ENCODE peak calls at places on chromosomes 12 and 14, in seven cellular contexts. M is GDM1, L is cardiac muscle cell, T is T1000, U is AG08395, E is M059J, B is AG08396. H is an unnamed sample.
A peak's percentile ranks its signal among the peaks of the same experiment; 100 is the strongest.

GRCh38 chr14:38948576-38948975 is 154.5 kb downstream of the SEC23A start:
- DNase-seq in M (no peak), L (no peak), T (no peak), U (no peak), E (no peak), B (no peak), H (no peak)

GRCh38 chr12:9049520-9050133 is 60.3 kb downstream of the KLRG1 start:
- DNase-seq in M (no peak), L (peak; percentile 56), T (no peak), U (peak; percentile 31), E (peak; percentile 44), B (peak; percentile 34), H (peak; percentile 71)

GRCh38 chr14:70804556-70805162 is 4.7 kb downstream of the MAP3K9 start:
- DNase-seq in M (no peak), L (peak; percentile 29), T (no peak), U (no peak), E (no peak), B (peak; percentile 35), H (no peak)

GRCh38 chr14:88255196-88255595 is 67.9 kb downstream of the KCNK10 start:
- DNase-seq in M (no peak), L (no peak), T (no peak), U (no peak), E (no peak), B (no peak), H (no peak)

GRCh38 chr14:31122098-31122611 is 85.4 kb downstream of the HECTD1 start:
- DNase-seq in M (no peak), L (no peak), T (no peak), U (no peak), E (no peak), B (no peak), H (no peak)

GRCh38 chr12:57214398-57214781 is 2.2 kb upstream of the NXPH4 start:
- DNase-seq in M (peak; percentile 52), L (peak; percentile 76), T (peak; percentile 22), U (peak; percentile 52), E (peak; percentile 54), B (peak; percentile 75), H (peak; percentile 67)

GRCh38 chr12:31922341-31923062 is 36.7 kb upstream of the RESF1 start:
- DNase-seq in M (no peak), L (no peak), T (peak; percentile 45), U (no peak), E (peak; percentile 70), B (no peak), H (peak; percentile 39)

GRCh38 chr12:18942669-18943068 is 186.9 kb upstream of the PLEKHA5 start:
- DNase-seq in M (no peak), L (no peak), T (no peak), U (no peak), E (no peak), B (no peak), H (no peak)

GRCh38 chr14:102249041-102249440 is 55.9 kb downstream of the MOK start:
- DNase-seq in M (no peak), L (no peak), T (no peak), U (no peak), E (peak; percentile 78), B (no peak), H (no peak)

GRCh38 chr12:128914908-128915563 is 61.8 kb downstream of the GLT1D1 start:
- DNase-seq in M (peak; percentile 79), L (peak; percentile 47), T (no peak), U (no peak), E (no peak), B (no peak), H (no peak)

GRCh38 chr14:79278798-79279644 is 932.3 kb downstream of the DIO2 start:
- DNase-seq in M (no peak), L (peak; percentile 96), T (peak; percentile 74), U (no peak), E (peak; percentile 86), B (peak; percentile 83), H (peak; percentile 96)

GRCh38 chr12:123047289-123047688 is 66.8 kb downstream of the ARL6IP4 start:
- DNase-seq in M (no peak), L (no peak), T (no peak), U (no peak), E (no peak), B (no peak), H (no peak)

GRCh38 chr14:77067632-77068514 is 30.2 kb upstream of the CIPC start:
- DNase-seq in M (peak; percentile 25), L (peak; percentile 76), T (peak; percentile 22), U (peak; percentile 79), E (peak; percentile 61), B (peak; percentile 78), H (peak; percentile 69)

GRCh38 chr14:29814153-29815057 is 113.2 kb downstream of the PRKD1 start:
- DNase-seq in M (no peak), L (no peak), T (no peak), U (no peak), E (no peak), B (no peak), H (no peak)

GRCh38 chr14:104993306-104993705 is 7.7 kb downstream of the CLBA1 start:
- DNase-seq in M (no peak), L (no peak), T (no peak), U (no peak), E (no peak), B (no peak), H (no peak)

GRCh38 chr12:125340791-125341190 is 275.6 kb downstream of the AACS start:
- DNase-seq in M (no peak), L (peak; percentile 8), T (no peak), U (peak; percentile 12), E (peak; percentile 52), B (peak; percentile 14), H (peak; percentile 20)

GRCh38 chr12:104219361-104219892 is 3.8 kb downstream of the TXNRD1 start:
- DNase-seq in M (peak; percentile 8), L (no peak), T (peak; percentile 33), U (peak; percentile 87), E (peak; percentile 97), B (peak; percentile 84), H (peak; percentile 77)

GRCh38 chr12:132560421-132560830 is 50.0 kb downstream of the LRCOL1 start:
- DNase-seq in M (no peak), L (peak; percentile 45), T (no peak), U (no peak), E (no peak), B (peak; percentile 55), H (peak; percentile 26)

GRCh38 chr12:11978985-11979384 is 91.8 kb upstream of the BCL2L14 start:
- DNase-seq in M (no peak), L (no peak), T (no peak), U (no peak), E (peak; percentile 60), B (peak; percentile 20), H (no peak)

GRCh38 chr12:28340261-28340660 is 150.0 kb downstream of the CCDC91 start:
- DNase-seq in M (no peak), L (no peak), T (no peak), U (no peak), E (peak; percentile 13), B (no peak), H (no peak)

GRCh38 chr14:103395245-103395644 is 10.0 kb downstream of the MARK3 start:
- DNase-seq in M (no peak), L (no peak), T (no peak), U (peak; percentile 4), E (peak; percentile 50), B (no peak), H (peak; percentile 53)